ENCODE peak calls at places on chromosome X, in ten cellular contexts. U is HCT116, R is stomach, L is breast epithelium, T is SK-N-SH, A is endothelial cell of umbilical vein, B is GM23338, F is suprapubic skin, E is Panc1, O is K562. V is an unnamed sample.

GRCh38 chrX:109719262-109719661 is 13.8 kb downstream of the ACSL4 start:
- DNase-seq in U (no peak), R (no peak), L (no peak), T (no peak), A (no peak), B (peak), F (no peak), E (no peak), O (no peak), V (no peak)

GRCh38 chrX:136269921-136270320 is 18.7 kb upstream of the MAP7D3 start:
- DNase-seq in U (no peak), R (no peak), L (no peak), T (no peak), A (peak), B (no peak), F (no peak), E (no peak), O (no peak), V (no peak)

GRCh38 chrX:96756491-96756890 is 71.8 kb downstream of the DIAPH2 start:
- DNase-seq in U (no peak), R (no peak), L (no peak), T (no peak), A (no peak), B (no peak), F (no peak), E (no peak), O (no peak), V (no peak)

GRCh38 chrX:151609222-151609621 is 45.7 kb downstream of the PASD1 start:
- DNase-seq in U (no peak), R (no peak), L (no peak), T (no peak), A (no peak), B (no peak), F (no peak), E (no peak), O (no peak), V (no peak)

GRCh38 chrX:13428055-13428786 is 108.4 kb upstream of the ATXN3L start:
- DNase-seq in U (peak), R (no peak), L (no peak), T (no peak), A (peak), B (peak), F (no peak), E (peak), O (no peak), V (no peak)

GRCh38 chrX:100407784-100408642 is 2.1 kb downstream of the PCDH19 start:
- DNase-seq in U (no peak), R (no peak), L (no peak), T (no peak), A (peak), B (peak), F (no peak), E (no peak), O (no peak), V (no peak)

GRCh38 chrX:41931591-41931990 is 8.2 kb upstream of the CASK start:
- DNase-seq in U (no peak), R (no peak), L (no peak), T (no peak), A (no peak), B (no peak), F (no peak), E (no peak), O (no peak), V (no peak)

GRCh38 chrX:17606211-17606610 is 131.1 kb upstream of the SCML1 start:
- DNase-seq in U (no peak), R (no peak), L (no peak), T (no peak), A (no peak), B (no peak), F (no peak), E (no peak), O (no peak), V (no peak)

GRCh38 chrX:42943051-42943450 is 165.1 kb upstream of the PPP1R2C start:
- DNase-seq in U (no peak), R (no peak), L (no peak), T (no peak), A (no peak), B (no peak), F (no peak), E (no peak), O (no peak), V (no peak)

GRCh38 chrX:69156638-69157037 is 8.6 kb downstream of the PJA1 start:
- DNase-seq in U (no peak), R (no peak), L (no peak), T (peak), A (no peak), B (no peak), F (no peak), E (no peak), O (no peak), V (no peak)

GRCh38 chrX:110188701-110189558 is 129.0 kb downstream of the AMMECR1 start:
- DNase-seq in U (no peak), R (no peak), L (no peak), T (no peak), A (peak), B (no peak), F (no peak), E (no peak), O (no peak), V (no peak)

GRCh38 chrX:41407816-41408215 is 39.3 kb upstream of the NYX start:
- DNase-seq in U (no peak), R (no peak), L (no peak), T (no peak), A (no peak), B (no peak), F (no peak), E (no peak), O (no peak), V (no peak)

DNA sequence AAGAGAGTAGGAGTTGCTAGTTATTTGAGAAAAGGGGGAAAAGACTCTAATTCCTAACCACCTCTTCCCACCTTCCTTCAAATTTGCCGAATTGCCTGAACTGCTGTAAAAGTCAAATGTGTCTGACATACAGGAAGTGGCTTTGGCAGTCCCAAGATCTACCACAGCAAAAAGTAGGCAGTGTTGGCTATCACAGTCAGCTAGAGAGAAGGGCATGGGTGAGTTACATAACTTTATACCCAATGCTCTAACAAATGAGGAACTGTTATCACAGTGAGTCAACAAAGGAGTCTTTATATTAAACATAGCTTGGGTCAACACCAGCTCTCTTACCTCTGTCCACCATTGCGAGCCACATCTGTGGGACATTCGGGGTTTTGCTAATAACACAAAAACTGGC is 2.4 kb upstream of the MBNL3 start:
- DNase-seq in U (no peak), R (no peak), L (no peak), T (no peak), A (no peak), B (peak), F (no peak), E (no peak), O (no peak), V (no peak)
- TF ChIP-seq POLR2AphosphoS5 in U (no peak), R (peak), L (no peak), T (no peak), A (no peak), B (no peak), F (no peak), E (no peak), O (no peak), V (no peak)

GRCh38 chrX:104105863-104106262 is 6.5 kb upstream of the ZCCHC18 start:
- DNase-seq in U (no peak), R (no peak), L (no peak), T (no peak), A (no peak), B (no peak), F (no peak), E (no peak), O (no peak), V (no peak)
- TF ChIP-seq POLR2AphosphoS5 in U (no peak), R (no peak), L (no peak), T (no peak), A (no peak), B (no peak), F (no peak), E (no peak), O (no peak), V (no peak)

DNA sequence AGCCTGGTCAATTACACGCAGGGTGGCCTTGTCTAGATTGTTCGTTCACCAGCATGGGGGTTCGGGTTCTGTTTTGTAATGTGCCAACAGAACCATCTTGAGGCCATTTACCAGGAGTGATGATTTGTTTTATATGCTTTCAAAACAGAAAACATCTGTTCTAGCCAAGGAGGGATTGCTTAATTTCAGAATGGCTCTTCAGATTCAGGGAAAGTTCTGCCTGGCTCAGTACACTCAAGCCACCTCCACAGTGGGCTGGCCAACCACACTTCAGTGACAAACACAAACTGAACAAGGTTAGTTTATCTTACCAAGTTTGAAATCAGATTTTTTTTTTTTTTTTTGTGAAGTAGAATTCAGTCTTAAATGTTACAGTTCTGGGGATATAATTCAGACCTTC is 23.2 kb downstream of the SMS start:
- DNase-seq in U (no peak), R (no peak), L (no peak), T (no peak), A (no peak), B (no peak), F (no peak), E (no peak), O (no peak), V (no peak)
- TF ChIP-seq POLR2AphosphoS5 in U (no peak), R (no peak), L (no peak), T (no peak), A (no peak), B (no peak), F (no peak), E (no peak), O (no peak), V (no peak)

DNA sequence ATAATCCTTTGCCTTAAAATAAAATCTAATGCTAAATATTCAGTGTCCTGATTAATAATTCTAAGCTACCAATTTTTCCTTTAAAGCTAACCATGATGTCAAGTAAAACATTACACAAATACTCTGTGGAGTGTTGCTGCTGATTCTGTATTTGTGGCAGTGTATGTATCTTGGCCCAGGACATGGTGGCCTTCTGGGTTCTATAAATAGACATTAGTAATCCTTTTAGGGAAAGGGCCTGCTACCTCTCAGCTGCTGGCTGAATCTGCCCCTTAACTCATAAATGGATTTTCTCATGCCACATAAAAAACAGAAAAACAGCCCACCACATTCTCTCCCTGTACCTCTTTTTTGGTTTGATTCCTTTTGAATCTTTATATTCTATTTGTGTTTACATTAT is 1.2 kb upstream of the XK start:
- DNase-seq in U (no peak), R (no peak), L (no peak), T (no peak), A (no peak), B (no peak), F (no peak), E (no peak), O (no peak), V (no peak)
- TF ChIP-seq POLR2AphosphoS5 in U (no peak), R (no peak), L (no peak), T (no peak), A (no peak), B (no peak), F (no peak), E (no peak), O (no peak), V (no peak)

GRCh38 chrX:39911278-39911897 is 186.4 kb downstream of the BCOR start:
- DNase-seq in U (no peak), R (no peak), L (no peak), T (no peak), A (no peak), B (no peak), F (no peak), E (no peak), O (no peak), V (no peak)

GRCh38 chrX:39912126-39912525 is 185.6 kb downstream of the BCOR start:
- DNase-seq in U (no peak), R (no peak), L (no peak), T (no peak), A (no peak), B (no peak), F (no peak), E (no peak), O (no peak), V (no peak)

GRCh38 chrX:39910651-39911050 is 187.1 kb downstream of the BCOR start:
- DNase-seq in U (no peak), R (no peak), L (no peak), T (no peak), A (no peak), B (no peak), F (no peak), E (no peak), O (no peak), V (no peak)

GRCh38 chrX:39915596-39915995 is 182.2 kb downstream of the BCOR start:
- DNase-seq in U (no peak), R (no peak), L (no peak), T (no peak), A (no peak), B (no peak), F (no peak), E (no peak), O (no peak), V (no peak)

DNA sequence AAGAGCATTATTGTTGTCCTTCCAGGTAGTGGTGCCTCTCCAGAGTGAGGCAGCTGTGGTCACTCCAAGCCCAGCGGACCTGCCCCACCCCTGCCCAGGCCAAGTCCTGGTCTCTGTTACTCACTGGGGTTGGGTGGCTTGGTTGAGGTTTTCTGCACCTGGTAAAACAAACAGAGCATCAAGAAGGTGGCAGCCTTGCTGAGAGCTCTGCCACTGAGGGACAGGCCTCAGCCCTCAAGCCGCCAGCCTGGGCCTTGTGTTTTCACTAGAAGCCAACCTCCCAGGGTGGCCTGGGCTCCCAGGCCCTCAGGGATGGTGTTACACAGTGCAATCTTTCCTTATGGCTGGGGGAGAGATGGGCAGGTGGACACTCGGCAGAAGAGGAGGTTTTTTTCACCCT is 182.7 kb downstream of the BCOR start:
- DNase-seq in U (no peak), R (no peak), L (no peak), T (no peak), A (no peak), B (no peak), F (no peak), E (no peak), O (no peak), V (no peak)
- TF ChIP-seq POLR2AphosphoS5 in U (no peak), R (no peak), L (no peak), T (no peak), A (no peak), B (no peak), F (no peak), E (no peak), O (no peak), V (no peak)

GRCh38 chrX:49002091-49002935 is at the start of gene GRIPAP1:
- DNase-seq in U (peak), R (peak), L (peak), T (peak), A (peak), B (peak), F (peak), E (peak), O (peak), V (peak)
- TF ChIP-seq POLR2AphosphoS5 in U (peak), R (no peak), L (no peak), T (peak), A (no peak), B (peak), F (no peak), E (peak), O (peak), V (peak)

DNA sequence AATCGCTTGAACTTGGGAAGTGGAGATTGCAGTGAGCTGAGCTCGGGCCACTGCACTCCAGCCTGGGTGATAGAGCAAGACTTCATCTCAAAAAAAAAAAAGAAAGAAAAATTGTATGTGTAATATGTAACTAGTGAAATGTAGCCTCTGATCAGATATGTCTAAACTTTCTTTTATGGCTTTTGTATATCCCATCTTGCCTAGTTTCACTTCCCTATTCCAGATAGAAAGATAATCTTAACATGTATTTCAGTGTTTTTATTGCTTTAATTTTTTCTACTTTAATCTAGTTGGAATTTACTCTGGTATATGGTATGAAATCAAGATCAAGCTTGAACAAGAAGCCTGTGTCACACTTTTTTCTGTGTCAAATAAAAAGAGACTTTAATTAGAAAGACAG is 1.9 kb upstream of the ZNF41 start:
- DNase-seq in U (no peak), R (no peak), L (no peak), T (no peak), A (no peak), B (no peak), F (no peak), E (no peak), O (no peak), V (no peak)
- TF ChIP-seq POLR2AphosphoS5 in U (no peak), R (no peak), L (no peak), T (no peak), A (no peak), B (no peak), F (no peak), E (no peak), O (no peak), V (no peak)

DNA sequence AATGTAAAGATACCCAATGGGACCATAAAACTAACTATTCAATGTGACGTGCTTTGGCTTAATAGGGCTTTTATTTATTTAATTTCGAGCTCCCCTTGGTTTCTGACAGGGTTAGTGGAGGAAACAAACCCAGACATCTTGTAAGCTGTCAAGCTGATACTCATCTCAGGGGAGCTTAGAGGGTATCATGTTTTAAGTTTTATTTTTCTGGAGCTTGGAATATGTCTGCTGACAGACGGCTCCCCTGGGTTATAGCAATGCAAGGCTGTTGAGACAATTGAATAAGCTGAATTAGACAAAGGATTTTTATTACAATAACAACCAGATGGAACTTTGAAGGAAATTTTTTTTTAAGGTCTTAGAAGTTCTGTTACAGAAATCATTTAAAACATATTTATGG is 456.5 kb downstream of the IL1RAPL1 start:
- DNase-seq in U (no peak), R (no peak), L (no peak), T (no peak), A (no peak), B (no peak), F (no peak), E (no peak), O (no peak), V (no peak)
- TF ChIP-seq POLR2AphosphoS5 in U (no peak), R (no peak), L (no peak), T (no peak), A (no peak), B (no peak), F (no peak), E (no peak), O (no peak), V (no peak)

DNA sequence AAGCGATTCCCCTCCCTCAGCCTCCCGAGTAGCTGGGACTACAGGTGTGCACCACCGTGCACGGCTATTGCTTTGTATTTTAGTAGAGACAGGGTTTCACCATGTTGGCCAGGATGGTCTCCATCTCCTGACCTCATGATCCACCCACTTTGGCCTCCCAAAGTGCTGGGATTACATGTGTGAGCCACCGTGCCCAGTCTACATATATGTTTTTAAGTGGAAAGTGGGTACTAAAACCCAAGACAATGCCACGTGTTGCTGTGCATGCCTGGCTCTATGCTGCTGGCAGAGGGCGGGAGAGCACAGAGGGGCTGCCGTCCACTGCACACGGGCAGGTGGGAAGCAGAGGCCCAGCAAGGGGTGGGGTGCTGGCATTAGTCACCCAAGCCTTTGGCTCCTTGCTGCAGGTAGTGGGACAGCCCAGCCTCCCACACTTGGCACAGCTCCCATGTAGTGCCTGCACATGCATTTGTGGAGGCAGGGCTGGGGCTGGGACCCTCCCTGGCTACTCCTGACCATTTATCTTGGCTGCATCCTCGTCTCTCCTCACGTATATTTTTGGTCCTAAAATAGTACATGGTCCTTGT is 3.5 kb downstream of the EMD start:
- DNase-seq in U (no peak), R (no peak), L (no peak), T (no peak), A (no peak), B (no peak), F (no peak), E (no peak), O (no peak), V (no peak)
- TF ChIP-seq POLR2AphosphoS5 in U (no peak), R (no peak), L (no peak), T (no peak), A (no peak), B (no peak), F (no peak), E (no peak), O (no peak), V (no peak)

GRCh38 chrX:97845451-97845850 is 961.7 kb downstream of the RPA4 start:
- DNase-seq in U (no peak), R (no peak), L (no peak), T (peak), A (no peak), B (no peak), F (no peak), E (no peak), O (no peak), V (no peak)
- TF ChIP-seq POLR2AphosphoS5 in U (no peak), R (no peak), L (no peak), T (no peak), A (no peak), B (no peak), F (no peak), E (no peak), O (no peak), V (no peak)